ENCODE peak calls at places on chromosomes 16 and 17, in four cellular contexts. One of them, this sample, is unnamed.

GRCh38 chr16:71746442-71747046 is 22.0 kb upstream of the PHLPP2 start:
- DNase-seq in ecto neural progenitor cell: no peak
- DNase-seq in hepatic stellate cell: peak; percentile 48
- DNase-seq in activated CD4-positive, alpha-beta T cell treated with anti-CD3 and anti-CD28 coated beads, Interleukin-2, amount 10 ng/mL, durations not matched to agents 7 days and 5 days: peak; percentile 44
- DNase-seq in this sample: peak; percentile 16

GRCh38 chr16:18582902-18583301 is 21.0 kb upstream of the NOMO2 start:
- DNase-seq in ecto neural progenitor cell: no peak
- DNase-seq in hepatic stellate cell: no peak
- DNase-seq in activated CD4-positive, alpha-beta T cell treated with anti-CD3 and anti-CD28 coated beads, Interleukin-2, amount 10 ng/mL, durations not matched to agents 7 days and 5 days: no peak
- DNase-seq in this sample: no peak

GRCh38 chr16:72921106-72921505 is 126.8 kb downstream of the ZFHX3 start:
- DNase-seq in ecto neural progenitor cell: no peak
- DNase-seq in hepatic stellate cell: no peak
- DNase-seq in activated CD4-positive, alpha-beta T cell treated with anti-CD3 and anti-CD28 coated beads, Interleukin-2, amount 10 ng/mL, durations not matched to agents 7 days and 5 days: peak; percentile 56
- DNase-seq in this sample: peak; percentile 83

GRCh38 chr17:73683788-73684582 is 39.7 kb upstream of the SDK2 start:
- DNase-seq in ecto neural progenitor cell: no peak
- DNase-seq in hepatic stellate cell: no peak
- DNase-seq in activated CD4-positive, alpha-beta T cell treated with anti-CD3 and anti-CD28 coated beads, Interleukin-2, amount 10 ng/mL, durations not matched to agents 7 days and 5 days: no peak
- DNase-seq in this sample: no peak

GRCh38 chr16:18062713-18063112 is 273.8 kb downstream of the NPIPA8 start:
- DNase-seq in ecto neural progenitor cell: no peak
- DNase-seq in hepatic stellate cell: no peak
- DNase-seq in activated CD4-positive, alpha-beta T cell treated with anti-CD3 and anti-CD28 coated beads, Interleukin-2, amount 10 ng/mL, durations not matched to agents 7 days and 5 days: no peak
- DNase-seq in this sample: no peak

GRCh38 chr17:59890720-59891119 is 2.0 kb downstream of the TUBD1 start:
- DNase-seq in ecto neural progenitor cell: no peak
- DNase-seq in hepatic stellate cell: peak; percentile 37
- DNase-seq in activated CD4-positive, alpha-beta T cell treated with anti-CD3 and anti-CD28 coated beads, Interleukin-2, amount 10 ng/mL, durations not matched to agents 7 days and 5 days: no peak
- DNase-seq in this sample: no peak

GRCh38 chr17:49762148-49762941 is 1.6 kb downstream of the FAM117A start:
- DNase-seq in ecto neural progenitor cell: no peak
- DNase-seq in hepatic stellate cell: no peak
- DNase-seq in activated CD4-positive, alpha-beta T cell treated with anti-CD3 and anti-CD28 coated beads, Interleukin-2, amount 10 ng/mL, durations not matched to agents 7 days and 5 days: no peak
- DNase-seq in this sample: no peak

GRCh38 chr17:51860934-51861561 is 297.5 kb downstream of the CA10 start:
- DNase-seq in ecto neural progenitor cell: peak; percentile 80
- DNase-seq in hepatic stellate cell: no peak
- DNase-seq in activated CD4-positive, alpha-beta T cell treated with anti-CD3 and anti-CD28 coated beads, Interleukin-2, amount 10 ng/mL, durations not matched to agents 7 days and 5 days: peak; percentile 41
- DNase-seq in this sample: peak; percentile 40

GRCh38 chr16:35745191-35745590 is 2285.8 kb downstream of the TP53TG3F start:
- DNase-seq in ecto neural progenitor cell: no peak
- DNase-seq in hepatic stellate cell: no peak
- DNase-seq in activated CD4-positive, alpha-beta T cell treated with anti-CD3 and anti-CD28 coated beads, Interleukin-2, amount 10 ng/mL, durations not matched to agents 7 days and 5 days: no peak
- DNase-seq in this sample: no peak

GRCh38 chr16:55597928-55598327 is 31.4 kb downstream of the CAPNS2 start:
- DNase-seq in ecto neural progenitor cell: no peak
- DNase-seq in hepatic stellate cell: no peak
- DNase-seq in activated CD4-positive, alpha-beta T cell treated with anti-CD3 and anti-CD28 coated beads, Interleukin-2, amount 10 ng/mL, durations not matched to agents 7 days and 5 days: no peak
- DNase-seq in this sample: no peak

GRCh38 chr16:55081622-55082593 is 151.2 kb downstream of the IRX5 start:
- DNase-seq in ecto neural progenitor cell: no peak
- DNase-seq in hepatic stellate cell: no peak
- DNase-seq in activated CD4-positive, alpha-beta T cell treated with anti-CD3 and anti-CD28 coated beads, Interleukin-2, amount 10 ng/mL, durations not matched to agents 7 days and 5 days: no peak
- DNase-seq in this sample: no peak

GRCh38 chr17:27939489-27940465 is 46.6 kb upstream of the LYRM9 start:
- DNase-seq in ecto neural progenitor cell: no peak
- DNase-seq in hepatic stellate cell: no peak
- DNase-seq in activated CD4-positive, alpha-beta T cell treated with anti-CD3 and anti-CD28 coated beads, Interleukin-2, amount 10 ng/mL, durations not matched to agents 7 days and 5 days: no peak
- DNase-seq in this sample: no peak

GRCh38 chr17:57115916-57116315 is 30.9 kb downstream of the AKAP1 start:
- DNase-seq in ecto neural progenitor cell: no peak
- DNase-seq in hepatic stellate cell: no peak
- DNase-seq in activated CD4-positive, alpha-beta T cell treated with anti-CD3 and anti-CD28 coated beads, Interleukin-2, amount 10 ng/mL, durations not matched to agents 7 days and 5 days: no peak
- DNase-seq in this sample: no peak

GRCh38 chr17:78903101-78903779 is at the start of gene CEP295NL:
- DNase-seq in ecto neural progenitor cell: peak; percentile 85
- DNase-seq in hepatic stellate cell: peak; percentile 31
- DNase-seq in activated CD4-positive, alpha-beta T cell treated with anti-CD3 and anti-CD28 coated beads, Interleukin-2, amount 10 ng/mL, durations not matched to agents 7 days and 5 days: no peak
- DNase-seq in this sample: no peak

GRCh38 chr17:60167095-60167741 is 17.4 kb downstream of the CA4 start:
- DNase-seq in ecto neural progenitor cell: no peak
- DNase-seq in hepatic stellate cell: no peak
- DNase-seq in activated CD4-positive, alpha-beta T cell treated with anti-CD3 and anti-CD28 coated beads, Interleukin-2, amount 10 ng/mL, durations not matched to agents 7 days and 5 days: no peak
- DNase-seq in this sample: no peak

GRCh38 chr17:29594441-29595090 is 1.6 kb downstream of the ANKRD13B start:
- DNase-seq in ecto neural progenitor cell: no peak
- DNase-seq in hepatic stellate cell: no peak
- DNase-seq in activated CD4-positive, alpha-beta T cell treated with anti-CD3 and anti-CD28 coated beads, Interleukin-2, amount 10 ng/mL, durations not matched to agents 7 days and 5 days: no peak
- DNase-seq in this sample: no peak

GRCh38 chr17:41486809-41487530 is 2.7 kb downstream of the KRT36 start:
- DNase-seq in ecto neural progenitor cell: peak; percentile 82
- DNase-seq in hepatic stellate cell: no peak
- DNase-seq in activated CD4-positive, alpha-beta T cell treated with anti-CD3 and anti-CD28 coated beads, Interleukin-2, amount 10 ng/mL, durations not matched to agents 7 days and 5 days: peak; percentile 34
- DNase-seq in this sample: peak; percentile 7

GRCh38 chr17:7213895-7214299 is 5.7 kb downstream of the DLG4 start:
- DNase-seq in ecto neural progenitor cell: peak; percentile 99
- DNase-seq in hepatic stellate cell: peak; percentile 74
- DNase-seq in activated CD4-positive, alpha-beta T cell treated with anti-CD3 and anti-CD28 coated beads, Interleukin-2, amount 10 ng/mL, durations not matched to agents 7 days and 5 days: peak; percentile 81
- DNase-seq in this sample: peak; percentile 86

GRCh38 chr17:44039829-44040635 is 25.3 kb upstream of the TMEM101 start:
- DNase-seq in ecto neural progenitor cell: no peak
- DNase-seq in hepatic stellate cell: no peak
- DNase-seq in activated CD4-positive, alpha-beta T cell treated with anti-CD3 and anti-CD28 coated beads, Interleukin-2, amount 10 ng/mL, durations not matched to agents 7 days and 5 days: no peak
- DNase-seq in this sample: no peak

GRCh38 chr17:46925185-46925858 is 2.4 kb downstream of the GOSR2 start:
- DNase-seq in ecto neural progenitor cell: no peak
- DNase-seq in hepatic stellate cell: no peak
- DNase-seq in activated CD4-positive, alpha-beta T cell treated with anti-CD3 and anti-CD28 coated beads, Interleukin-2, amount 10 ng/mL, durations not matched to agents 7 days and 5 days: no peak
- DNase-seq in this sample: no peak

GRCh38 chr16:88936008-88936912 is 40.7 kb downstream of the CBFA2T3 start:
- DNase-seq in ecto neural progenitor cell: no peak
- DNase-seq in hepatic stellate cell: no peak
- DNase-seq in activated CD4-positive, alpha-beta T cell treated with anti-CD3 and anti-CD28 coated beads, Interleukin-2, amount 10 ng/mL, durations not matched to agents 7 days and 5 days: peak; percentile 24
- DNase-seq in this sample: no peak

GRCh38 chr17:46770439-46770817 is 48.1 kb downstream of the WNT3 start:
- DNase-seq in ecto neural progenitor cell: no peak
- DNase-seq in hepatic stellate cell: no peak
- DNase-seq in activated CD4-positive, alpha-beta T cell treated with anti-CD3 and anti-CD28 coated beads, Interleukin-2, amount 10 ng/mL, durations not matched to agents 7 days and 5 days: no peak
- DNase-seq in this sample: no peak

This sample was measured in DND-41.